ENCODE peak calls at places on chromosomes 2 and 18, in four cellular contexts. J is natural killer cell, Y is foreskin fibroblast, P is dorsolateral prefrontal cortex. I is an unnamed sample.

GRCh38 chr2:54503192-54503591 is 47.1 kb downstream of the SPTBN1 start:
- DNase-seq in J (no peak), Y (no peak), P (no peak), I (no peak)

GRCh38 chr2:168201722-168202121 is 45.7 kb downstream of the STK39 start:
- DNase-seq in P (no peak), J (no peak), Y (no peak), I (no peak)

GRCh38 chr18:11050966-11051365 is 98.4 kb downstream of the PIEZO2 start:
- DNase-seq in J (no peak), P (no peak), Y (no peak), I (no peak)

GRCh38 chr2:30511122-30512083 is 64.4 kb downstream of the LCLAT1 start:
- DNase-seq in Y (peak), P (no peak), J (no peak), I (no peak)

GRCh38 chr2:27016801-27017325 is 15.9 kb upstream of the TMEM214 start:
- DNase-seq in J (no peak), Y (peak), P (peak), I (no peak)

GRCh38 chr18:35291166-35291565 is 1.1 kb upstream of the ZSCAN30 start:
- DNase-seq in J (no peak), Y (no peak), P (no peak), I (no peak)

GRCh38 chr18:70337139-70337972 is 48.5 kb downstream of the SOCS6 start:
- DNase-seq in Y (peak), P (no peak), J (no peak), I (peak)

GRCh38 chr2:144374163-144374661 is 145.7 kb downstream of the ZEB2 start:
- DNase-seq in J (no peak), Y (no peak), P (no peak), I (no peak)

GRCh38 chr2:36376319-36376765 is 20.8 kb downstream of the CRIM1 start:
- DNase-seq in Y (no peak), J (no peak), P (peak), I (no peak)

GRCh38 chr2:127888772-127889171 is 3.0 kb upstream of the AMMECR1L start:
- DNase-seq in J (no peak), Y (no peak), P (no peak), I (no peak)

GRCh38 chr2:67057123-67057522 is 340.0 kb upstream of the ETAA1 start:
- DNase-seq in J (no peak), Y (no peak), P (no peak), I (no peak)

GRCh38 chr2:230666885-230667712 is 45.5 kb upstream of the CAB39 start:
- DNase-seq in J (no peak), P (no peak), Y (peak), I (peak)

GRCh38 chr2:18445412-18446320 is 114.8 kb downstream of the RDH14 start:
- DNase-seq in J (no peak), P (no peak), Y (peak), I (no peak)

GRCh38 chr2:42124051-42124813 is 44.9 kb upstream of the EML4 start:
- DNase-seq in J (no peak), P (no peak), Y (no peak), I (no peak)

GRCh38 chr2:50401772-50402653 is 629.9 kb downstream of the NRXN1 start:
- DNase-seq in J (no peak), Y (no peak), P (peak), I (no peak)

GRCh38 chr18:79687806-79688205 is 8.2 kb downstream of the CTDP1 start:
- DNase-seq in Y (peak), P (no peak), J (peak), I (no peak)

GRCh38 chr2:45242161-45242741 is 233.0 kb upstream of the SIX2 start:
- DNase-seq in P (no peak), Y (peak), J (no peak), I (no peak)

GRCh38 chr2:82986899-82987298 is 1472.2 kb downstream of the SUCLG1 start:
- DNase-seq in J (no peak), P (no peak), Y (no peak), I (no peak)

GRCh38 chr2:46922049-46922448 is 6.4 kb upstream of the MCFD2 start:
- DNase-seq in J (no peak), Y (no peak), P (no peak), I (no peak)

GRCh38 chr2:25293958-25294513 is 47.7 kb downstream of the DNMT3A start:
- DNase-seq in Y (no peak), P (no peak), J (no peak), I (no peak)

GRCh38 chr2:162686336-162686735 is 152.2 kb downstream of the KCNH7 start:
- DNase-seq in P (no peak), Y (no peak), J (no peak), I (no peak)

GRCh38 chr2:60884795-60885194 is 3.4 kb downstream of the REL start:
- DNase-seq in P (no peak), Y (no peak), J (no peak), I (no peak)

GRCh38 chr18:48019557-48019956 is 89.1 kb upstream of the SMAD2 start:
- DNase-seq in J (no peak), Y (no peak), P (no peak), I (no peak)

GRCh38 chr2:208568203-208568602 is 161.6 kb downstream of the PTH2R start:
- DNase-seq in P (no peak), Y (no peak), J (no peak), I (no peak)
- TF ChIP-seq CTCF in P (no peak), Y (no peak), J (no peak), I (no peak)

DNA sequence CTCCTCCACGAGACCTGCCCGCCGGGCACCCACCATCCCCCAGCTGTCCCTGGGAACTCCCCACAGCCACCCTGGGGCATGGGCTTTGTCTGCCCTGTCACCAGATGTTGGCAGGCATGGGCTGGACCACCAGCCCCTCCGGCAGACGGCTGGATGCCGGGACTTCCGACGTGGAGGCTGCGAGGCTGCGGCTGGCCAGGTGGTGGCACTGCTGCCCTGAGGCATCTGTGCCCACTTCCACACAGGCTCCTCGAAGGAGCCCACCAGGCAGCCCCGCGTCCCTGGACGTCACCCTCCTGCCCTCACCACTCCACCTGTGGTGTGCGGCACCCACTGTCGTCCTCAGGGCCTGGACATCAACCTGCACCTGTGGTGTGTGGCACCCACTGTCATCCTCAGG is 319.9 kb upstream of the SALL3 start:
- DNase-seq in J (no peak), P (no peak), Y (no peak), I (no peak)
- TF ChIP-seq CTCF in J (peak), P (peak), Y (no peak), I (peak)

GRCh38 chr2:9006368-9006767 is 2.9 kb upstream of the MBOAT2 start:
- DNase-seq in J (no peak), Y (no peak), P (no peak), I (no peak)
- TF ChIP-seq CTCF in J (no peak), Y (no peak), P (no peak), I (no peak)

GRCh38 chr2:84862006-84862405 is 18.9 kb downstream of the TRABD2A start:
- DNase-seq in P (no peak), J (no peak), Y (no peak), I (no peak)

GRCh38 chr2:84866121-84866520 is 14.8 kb downstream of the TRABD2A start:
- DNase-seq in P (no peak), Y (no peak), J (no peak), I (no peak)

GRCh38 chr2:84870306-84870705 is 10.6 kb downstream of the TRABD2A start:
- DNase-seq in P (no peak), J (no peak), Y (no peak), I (no peak)

GRCh38 chr2:84861539-84861938 is 19.3 kb downstream of the TRABD2A start:
- DNase-seq in P (no peak), J (no peak), Y (no peak), I (no peak)

DNA sequence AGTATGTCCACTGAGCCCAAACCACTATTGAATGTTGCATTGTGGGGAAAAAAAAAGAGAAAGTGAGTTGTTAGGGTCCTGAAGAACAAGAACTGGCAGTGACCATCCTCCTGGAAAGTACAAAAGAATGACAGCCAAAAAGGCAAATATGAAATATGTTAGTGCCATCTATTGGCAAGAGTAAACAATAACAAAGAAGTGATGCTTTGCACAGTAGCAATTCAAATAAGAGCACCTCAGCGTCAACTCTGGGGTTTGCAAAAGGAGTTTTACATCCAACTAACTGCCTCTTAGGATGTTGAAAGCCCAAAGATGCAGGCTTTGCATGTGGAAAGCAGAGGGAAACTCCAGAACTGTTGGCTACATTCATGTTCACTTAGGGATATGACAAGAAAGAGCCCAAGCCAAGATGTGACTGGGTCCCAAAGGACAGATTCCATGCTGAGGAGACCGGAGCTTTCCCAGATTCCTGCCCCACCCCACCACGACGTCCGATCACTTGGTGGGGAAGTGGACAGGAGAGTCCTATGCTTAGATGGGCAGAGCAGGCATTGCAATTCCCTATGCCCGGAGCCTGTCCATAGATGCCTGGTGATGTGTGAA is 15.6 kb downstream of the TRABD2A start:
- DNase-seq in Y (no peak), J (no peak), P (no peak), I (no peak)
- TF ChIP-seq CTCF in Y (no peak), J (peak), P (peak), I (peak)

I was measured in CD14-positive monocyte.